ENCODE peak calls at places on chromosomes 13 and 19, in ten cellular contexts. Q is GM23338; B is Jurkat, Clone E6-1; Z is tibial nerve; D is upper lobe of right lung; U is GM12865; I is fibroblast of lung; A is ascending aorta; N is hepatocyte; S is lower leg skin. F is an unnamed sample.

GRCh38 chr19:872266-872951 is 12.9 kb downstream of the CFD start:
- DNase-seq in Q (peak; percentile 82), Z (peak; percentile 47), S (peak; percentile 93), B (peak; percentile 90), U (peak; percentile 92), I (peak; percentile 68), A (no peak), D (peak; percentile 87), N (peak; percentile 79), F (no peak)

GRCh38 chr19:32886241-32886640 is 16.7 kb upstream of the SLC7A9 start:
- DNase-seq in B (no peak), I (no peak), U (no peak), S (peak; percentile 77), Z (no peak), D (peak; percentile 25), A (no peak), Q (no peak), N (no peak), F (no peak)

GRCh38 chr19:28543244-28543776 is 669.6 kb downstream of the UQCRFS1 start:
- DNase-seq in N (no peak), Z (no peak), I (no peak), S (no peak), A (no peak), U (no peak), B (no peak), Q (no peak), D (no peak), F (no peak)

GRCh38 chr13:65461590-65461989 is 1768.5 kb downstream of the PCDH9 start:
- DNase-seq in Q (peak; percentile 8), D (no peak), I (peak; percentile 53), S (no peak), N (no peak), Z (no peak), U (peak; percentile 7), B (no peak), A (no peak), F (no peak)

GRCh38 chr19:16285769-16286564 is 38.7 kb upstream of the KLF2 start:
- DNase-seq in S (no peak), Z (no peak), N (no peak), B (no peak), A (no peak), I (peak; percentile 37), D (no peak), Q (peak; percentile 46), U (no peak), F (peak; percentile 8)

GRCh38 chr13:76790519-76791289 is 95.5 kb downstream of the KCTD12 start:
- DNase-seq in A (no peak), Z (no peak), Q (no peak), S (no peak), D (no peak), I (peak; percentile 11), B (no peak), U (no peak), N (no peak), F (no peak)

GRCh38 chr19:1113278-1113985 is 9.6 kb downstream of the GPX4 start:
- DNase-seq in N (peak; percentile 97), S (peak; percentile 99), I (peak; percentile 90), B (peak; percentile 63), Z (peak; percentile 98), A (peak; percentile 81), U (peak; percentile 91), D (peak; percentile 97), Q (peak; percentile 94), F (peak; percentile 88)

GRCh38 chr13:77544365-77544764 is 8.9 kb downstream of the SCEL start:
- DNase-seq in B (no peak), D (no peak), U (no peak), A (no peak), Q (no peak), I (peak; percentile 70), S (no peak), Z (peak; percentile 46), N (peak; percentile 15), F (no peak)

GRCh38 chr19:2049741-2050348 is 1.2 kb downstream of the MKNK2 start:
- DNase-seq in A (peak; percentile 76), B (no peak), S (peak; percentile 96), U (peak; percentile 86), I (peak; percentile 74), D (peak; percentile 94), N (peak; percentile 90), Q (peak; percentile 69), Z (peak; percentile 81), F (no peak)

GRCh38 chr19:30669329-30670010 is 297.3 kb downstream of the ZNF536 start:
- DNase-seq in U (peak; percentile 37), B (no peak), D (peak; percentile 84), Z (peak; percentile 80), I (peak; percentile 13), Q (peak; percentile 85), S (peak; percentile 90), A (no peak), N (peak; percentile 81), F (peak; percentile 73)

GRCh38 chr13:114131581-114132418 is 623 bp downstream of the RASA3 start:
- DNase-seq in N (no peak), U (peak; percentile 44), B (no peak), I (peak; percentile 59), Q (peak; percentile 50), A (no peak), D (no peak), Z (no peak), S (no peak), F (no peak)

GRCh38 chr19:39270091-39270871 is 2.1 kb downstream of the IFNL2 start:
- DNase-seq in I (no peak), U (no peak), B (no peak), D (peak; percentile 21), S (no peak), Z (no peak), Q (no peak), N (no peak), A (no peak), F (no peak)

GRCh38 chr13:111139874-111140561 is 24.9 kb downstream of the ARHGEF7 start:
- DNase-seq in Q (no peak), U (no peak), I (no peak), B (no peak), A (no peak), Z (no peak), D (no peak), N (no peak), S (no peak), F (no peak)

GRCh38 chr19:48246101-48246500 is 9.6 kb downstream of the CARD8 start:
- DNase-seq in Z (no peak), A (no peak), S (no peak), U (no peak), I (no peak), N (no peak), D (no peak), Q (no peak), B (no peak), F (no peak)
- H3K4me3 ChIP-seq in Z (no peak overlapping the region), A (no peak overlapping the region), S (no peak overlapping the region), U (no peak overlapping the region), I (no peak overlapping the region), N (no peak overlapping the region), D (no peak overlapping the region), Q (no peak overlapping the region), B (no peak overlapping the region), F (no peak overlapping the region)

DNA sequence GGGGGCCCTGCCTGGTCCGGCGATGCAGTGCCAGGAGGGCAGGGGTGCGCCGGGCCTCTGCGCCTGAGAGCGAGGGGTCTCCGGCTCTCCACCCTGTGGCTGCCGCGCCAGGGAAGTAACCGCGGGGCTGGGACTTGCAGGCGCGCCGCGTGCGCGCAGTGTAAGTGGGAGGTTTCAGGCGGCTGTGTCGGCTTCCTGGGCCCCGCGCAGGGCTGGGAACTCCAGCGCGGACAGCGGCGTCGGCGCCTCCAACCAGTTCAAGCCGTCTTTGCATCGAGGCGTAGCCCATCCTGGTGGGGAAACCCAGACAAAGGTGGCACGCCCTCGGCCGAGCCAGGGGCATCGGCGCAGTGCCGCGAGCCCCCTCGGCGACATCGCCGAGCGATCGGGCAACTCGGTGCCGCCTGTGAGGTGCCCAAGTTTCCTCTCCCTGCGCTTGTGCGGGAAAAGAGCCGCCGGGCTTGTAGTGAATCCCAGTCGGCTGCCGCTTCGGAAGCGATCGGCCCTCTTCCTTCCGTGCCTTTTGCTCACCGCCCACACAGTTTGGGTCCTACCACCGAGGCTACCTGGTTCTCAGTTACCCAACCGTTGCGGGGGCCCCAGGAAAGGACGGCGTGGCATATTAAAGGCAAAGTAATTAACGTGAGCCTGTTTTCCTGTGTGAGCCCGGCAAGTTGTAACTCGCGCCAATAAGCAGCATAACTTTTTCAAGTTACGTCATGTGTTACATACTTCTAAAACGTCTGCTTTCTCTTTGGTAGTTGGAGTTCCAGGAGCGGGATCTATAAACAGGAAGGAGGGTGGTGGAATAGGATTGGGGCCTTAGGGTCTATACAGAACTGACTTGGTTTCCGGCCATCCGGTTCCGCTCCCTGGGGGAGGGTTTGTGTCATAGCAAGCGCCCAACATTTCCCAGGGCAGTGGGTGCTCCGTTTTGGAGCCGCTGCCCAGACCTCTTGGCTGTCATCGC is 1.2 kb downstream of the LRCH1 start:
- DNase-seq in N (peak; percentile 83), B (peak; percentile 55), Z (peak; percentile 59), U (peak; percentile 87), D (peak; percentile 88), I (peak; percentile 89), A (peak; percentile 28), Q (peak; percentile 78), S (peak; percentile 94), F (no peak)
- H3K4me3 ChIP-seq in N (peak overlapping the region; percentile 98), B (peak overlapping the region; percentile 82), Z (peak overlapping the region; percentile 91), U (peak overlapping the region; percentile 98), D (peak overlapping the region; percentile 98), I (peak overlapping the region; percentile 94), A (peak overlapping the region; percentile 100), Q (peak overlapping the region; percentile 90), S (peak overlapping the region; percentile 96), F (peak overlapping the region; percentile 90)

DNA sequence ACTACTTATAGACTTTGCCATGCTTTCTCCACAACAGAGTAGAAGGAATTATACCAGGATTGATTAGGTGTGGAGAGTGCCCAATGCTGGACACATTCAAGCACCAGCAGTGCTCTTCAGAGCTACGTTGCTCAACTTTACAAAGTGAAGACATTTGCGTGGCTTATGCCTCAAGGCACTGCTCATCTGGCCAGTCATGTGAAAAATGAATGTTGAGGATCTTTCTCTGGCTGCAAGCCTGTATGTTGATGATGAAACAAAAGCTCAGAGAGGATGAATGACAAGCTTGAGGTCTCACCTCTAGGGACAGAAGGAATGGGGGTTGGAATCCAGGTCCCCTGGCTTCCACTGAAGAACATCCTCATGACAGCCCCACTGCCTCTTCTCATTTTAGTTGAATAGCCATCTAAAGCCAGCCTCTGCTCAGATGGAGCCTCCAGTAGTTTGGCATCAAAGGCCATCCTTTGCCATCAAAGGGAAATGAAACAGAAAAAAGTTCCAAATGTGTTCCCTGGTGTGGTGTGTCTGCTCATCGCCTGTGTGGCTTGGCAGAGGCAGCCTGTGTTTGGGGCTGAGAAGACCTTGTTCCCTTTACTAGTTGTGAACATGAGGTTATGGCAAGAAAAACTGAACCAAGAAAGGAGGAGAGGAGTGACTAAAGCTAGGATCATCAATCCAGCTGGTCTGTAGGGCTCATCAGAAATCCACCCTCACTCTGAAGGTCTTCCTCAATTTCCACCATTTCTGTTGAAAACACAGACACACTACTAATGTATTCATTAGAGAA is 114.0 kb upstream of the KL start:
- DNase-seq in Z (peak; percentile 72), S (no peak), N (no peak), A (no peak), B (no peak), Q (no peak), U (no peak), D (no peak), I (peak; percentile 32), F (no peak)
- H3K4me3 ChIP-seq in Z (no peak overlapping the region), S (no peak overlapping the region), N (no peak overlapping the region), A (no peak overlapping the region), B (no peak overlapping the region), Q (no peak overlapping the region), U (no peak overlapping the region), D (no peak overlapping the region), I (no peak overlapping the region), F (no peak overlapping the region)

GRCh38 chr19:34277244-34277643 is 22.9 kb downstream of the GARRE1 start:
- DNase-seq in D (no peak), A (no peak), Z (no peak), S (no peak), I (no peak), U (no peak), N (no peak), Q (no peak), B (no peak), F (no peak)
- H3K4me3 ChIP-seq in D (no peak overlapping the region), A (no peak overlapping the region), Z (no peak overlapping the region), S (no peak overlapping the region), I (no peak overlapping the region), U (no peak overlapping the region), N (no peak overlapping the region), Q (no peak overlapping the region), B (no peak overlapping the region), F (no peak overlapping the region)